ENCODE peak calls at places on chromosomes 5 and 9, in nine cellular contexts. X is body of pancreas, L is gastrocnemius medialis, S is lower leg skin, O is uterus, H is esophagus squamous epithelium, D is breast epithelium, N is prostate gland, G is sigmoid colon. Z is an unnamed sample.

GRCh38 chr9:135770203-135770535 is 68.2 kb downstream of the KCNT1 start:
- DNase-seq in X (no peak), L (no peak), S (no peak), O (no peak), H (no peak), D (no peak), N (no peak), G (no peak), Z (no peak)

GRCh38 chr5:178234121-178234752 is 1.6 kb upstream of the PHYKPL start:
- DNase-seq in X (no peak), L (no peak), S (no peak), O (no peak), H (no peak), D (no peak), N (no peak), G (no peak), Z (no peak)

GRCh38 chr9:135607401-135608293 is 31.7 kb downstream of the GLT6D1 start:
- DNase-seq in X (no peak), L (no peak), S (peak; percentile 83), O (no peak), H (no peak), D (no peak), N (peak; percentile 3), G (peak; percentile 54), Z (no peak)

GRCh38 chr9:122095010-122095767 is 2.1 kb upstream of the TTLL11 start:
- DNase-seq in X (peak; percentile 72), L (no peak), S (peak; percentile 87), O (no peak), H (no peak), D (no peak), N (peak; percentile 34), G (peak; percentile 21), Z (peak; percentile 65)

GRCh38 chr5:159240301-159240870 is 22.7 kb upstream of the UBLCP1 start:
- DNase-seq in X (no peak), L (no peak), S (no peak), O (no peak), H (no peak), D (no peak), N (no peak), G (no peak), Z (peak; percentile 42)

GRCh38 chr5:34977934-34978616 is 48.7 kb downstream of the DNAJC21 start:
- DNase-seq in X (no peak), L (no peak), S (no peak), O (no peak), H (no peak), D (no peak), N (no peak), G (no peak), Z (no peak)

GRCh38 chr5:5665225-5666075 is 243.0 kb downstream of the ICE1 start:
- DNase-seq in X (no peak), L (no peak), S (no peak), O (no peak), H (no peak), D (no peak), N (no peak), G (no peak), Z (no peak)

GRCh38 chr9:134315716-134316443 is 10.4 kb upstream of the RXRA start:
- DNase-seq in X (peak; percentile 2), L (no peak), S (peak; percentile 80), O (peak; percentile 15), H (no peak), D (no peak), N (no peak), G (peak; percentile 63), Z (no peak)

GRCh38 chr5:132474131-132474723 is 16.3 kb downstream of the IRF1 start:
- DNase-seq in X (no peak), L (peak; percentile 3), S (no peak), O (no peak), H (no peak), D (no peak), N (no peak), G (no peak), Z (no peak)

GRCh38 chr5:181108578-181109165 is 22.3 kb downstream of the OR2V1 start:
- DNase-seq in X (no peak), L (no peak), S (peak; percentile 74), O (no peak), H (no peak), D (no peak), N (no peak), G (no peak), Z (no peak)

GRCh38 chr9:125119643-125120286 is 23.6 kb downstream of the SCAI start:
- DNase-seq in X (no peak), L (no peak), S (no peak), O (no peak), H (no peak), D (no peak), N (no peak), G (no peak), Z (peak; percentile 55)

GRCh38 chr9:133472753-133473378 is 6.0 kb downstream of the SLC2A6 start:
- DNase-seq in X (no peak), L (no peak), S (no peak), O (no peak), H (no peak), D (no peak), N (no peak), G (no peak), Z (no peak)

DNA sequence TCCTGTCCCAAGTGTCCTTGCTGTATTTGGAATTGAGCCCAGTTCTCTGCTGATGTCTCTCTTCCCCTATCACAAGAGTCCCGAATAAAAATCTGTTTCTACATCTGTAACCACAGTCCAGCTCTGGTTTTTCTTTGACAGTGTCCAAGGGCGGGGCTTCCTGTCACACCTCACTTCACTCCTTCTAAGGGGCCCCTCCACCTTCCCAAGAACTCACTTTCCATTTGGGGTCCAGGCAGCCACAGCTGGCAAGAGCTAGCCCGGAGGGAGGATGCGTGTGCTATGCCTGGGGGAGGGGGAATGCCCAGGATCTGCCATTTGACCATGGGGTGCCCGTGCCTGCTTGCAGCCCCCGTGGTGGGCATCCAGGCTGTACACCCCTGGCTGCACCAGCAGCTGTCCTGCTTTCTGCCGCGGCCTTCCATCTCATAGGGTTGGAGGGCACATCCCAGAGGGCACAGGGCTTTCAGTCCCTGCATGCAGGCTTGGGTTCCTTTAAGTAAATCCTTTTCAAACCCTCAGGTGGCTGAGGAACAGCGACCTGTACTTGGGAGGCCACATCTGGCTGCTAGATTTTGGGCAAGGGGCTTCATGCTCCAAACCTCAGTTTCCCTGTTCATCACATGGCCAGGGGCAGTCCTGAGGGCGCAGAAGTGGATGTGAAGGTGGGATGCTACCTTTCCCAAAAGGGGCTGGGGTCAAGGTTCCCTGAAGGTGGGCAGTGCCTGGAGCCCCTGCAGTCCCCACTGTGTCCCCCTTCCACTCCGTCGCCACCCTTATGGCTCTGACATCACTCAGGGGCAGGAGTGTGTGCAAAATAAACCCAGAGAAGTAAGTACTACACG is 2.3 kb upstream of the CARD19 start:
- DNase-seq in X (no peak), L (peak; percentile 17), S (peak; percentile 83), O (no peak), H (no peak), D (no peak), N (no peak), G (peak; percentile 65), Z (no peak)
- TF ChIP-seq POLR2A in X (no peak), L (no peak), S (no peak), O (no peak), H (no peak), D (no peak), N (no peak), G (no peak), Z (no peak)

GRCh38 chr5:141850183-141850768 is 27.9 kb downstream of the PCDH1 start:
- DNase-seq in X (peak; percentile 62), L (no peak), S (no peak), O (peak; percentile 50), H (peak; percentile 7), D (no peak), N (peak; percentile 44), G (no peak), Z (peak; percentile 17)

GRCh38 chr5:141848771-141849370 is 29.3 kb downstream of the PCDH1 start:
- DNase-seq in X (peak; percentile 78), L (no peak), S (no peak), O (peak; percentile 63), H (no peak), D (peak; percentile 74), N (peak; percentile 60), G (peak; percentile 75), Z (peak; percentile 66)

GRCh38 chr5:141851195-141851874 is 26.9 kb downstream of the PCDH1 start:
- DNase-seq in X (no peak), L (no peak), S (no peak), O (no peak), H (no peak), D (no peak), N (no peak), G (no peak), Z (no peak)

GRCh38 chr5:141850786-141851185 is 27.4 kb downstream of the PCDH1 start:
- DNase-seq in X (no peak), L (no peak), S (no peak), O (no peak), H (no peak), D (no peak), N (no peak), G (no peak), Z (no peak)

DNA sequence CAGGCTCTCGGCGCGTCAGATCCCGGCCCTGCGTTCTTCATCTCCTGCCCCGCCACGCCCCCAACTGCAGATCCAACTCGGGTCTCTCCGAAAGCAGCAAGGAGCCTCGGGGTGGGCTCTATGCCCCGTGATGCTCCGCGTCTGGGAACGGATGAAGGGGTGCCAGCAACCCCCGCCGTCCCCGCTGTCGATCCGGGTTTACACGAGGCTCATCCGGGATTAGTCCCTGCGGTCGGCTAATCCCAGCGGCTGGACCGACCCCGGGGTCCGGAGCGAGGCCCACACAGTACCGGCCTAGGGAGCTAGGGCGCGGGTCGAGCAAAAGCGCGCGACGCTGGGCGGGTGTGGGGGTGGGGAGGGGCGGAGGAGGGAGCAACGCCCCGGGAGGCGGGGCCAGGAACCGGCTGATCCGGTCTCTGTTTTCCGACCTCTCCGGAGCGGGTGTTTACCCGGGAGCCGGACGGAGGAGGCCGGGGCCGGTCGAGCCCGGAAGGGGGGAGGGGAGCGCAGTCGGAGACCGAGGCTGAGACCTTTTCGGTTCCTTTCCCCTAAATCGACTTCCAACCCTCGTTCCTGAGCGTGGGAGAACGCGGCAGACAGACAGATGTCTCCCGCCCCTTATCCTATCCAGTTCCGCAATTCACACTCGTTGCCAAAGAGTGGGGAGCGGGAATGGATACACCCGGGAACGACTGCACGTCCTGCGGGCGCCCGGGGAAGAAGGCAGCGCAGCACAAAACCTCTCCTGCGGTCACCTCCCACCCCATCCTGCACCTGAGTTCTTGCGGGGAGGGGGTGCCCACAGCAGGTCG is 28.6 kb downstream of the PCDH1 start:
- DNase-seq in X (peak; percentile 97), L (peak; percentile 65), S (peak; percentile 97), O (peak; percentile 87), H (peak; percentile 31), D (peak; percentile 86), N (peak; percentile 95), G (peak; percentile 92), Z (peak; percentile 51)
- TF ChIP-seq POLR2A in X (peak; percentile 74), L (peak; percentile 78), S (no peak), O (peak; percentile 81), H (peak; percentile 29), D (peak; percentile 92), N (peak; percentile 80), G (peak; percentile 80), Z (peak; percentile 51)

GRCh38 chr5:108950276-108950675 is 202.6 kb downstream of the FER start:
- DNase-seq in X (no peak), L (no peak), S (no peak), O (no peak), H (no peak), D (no peak), N (no peak), G (no peak), Z (no peak)
- TF ChIP-seq POLR2A in X (no peak), L (no peak), S (no peak), O (no peak), H (no peak), D (no peak), N (no peak), G (no peak), Z (no peak)

GRCh38 chr5:11146171-11146570 is 385.1 kb upstream of the DAP start:
- DNase-seq in X (no peak), L (no peak), S (no peak), O (no peak), H (no peak), D (no peak), N (no peak), G (no peak), Z (no peak)
- TF ChIP-seq POLR2A in X (no peak), L (no peak), S (no peak), O (no peak), H (no peak), D (no peak), N (no peak), G (no peak), Z (no peak)